ENCODE peak calls at places on chromosomes 5 and 9, in five cellular contexts. One of them, this sample, is unnamed.

GRCh38 chr9:72384710-72385475 is 19.9 kb upstream of the ZFAND5 start:
- DNase-seq in A549: no peak
- DNase-seq in IMR-90: peak
- DNase-seq in GM12878: no peak
- DNase-seq in HEK293T: no peak
- DNase-seq in this sample: no peak

GRCh38 chr9:121201045-121201737 is 478 bp downstream of the RAB14 start:
- DNase-seq in A549: no peak
- DNase-seq in IMR-90: no peak
- DNase-seq in GM12878: no peak
- DNase-seq in HEK293T: peak
- DNase-seq in this sample: no peak

GRCh38 chr5:91712718-91713117 is 329.6 kb upstream of the ARRDC3 start:
- DNase-seq in A549: no peak
- DNase-seq in IMR-90: no peak
- DNase-seq in GM12878: no peak
- DNase-seq in HEK293T: no peak
- DNase-seq in this sample: no peak

GRCh38 chr5:154058055-154059038 is 19.6 kb downstream of the MFAP3 start:
- DNase-seq in A549: no peak
- DNase-seq in IMR-90: peak
- DNase-seq in GM12878: peak
- DNase-seq in HEK293T: peak
- DNase-seq in this sample: no peak

GRCh38 chr9:38130724-38131123 is 61.7 kb upstream of the SHB start:
- DNase-seq in A549: no peak
- DNase-seq in IMR-90: no peak
- DNase-seq in GM12878: no peak
- DNase-seq in HEK293T: no peak
- DNase-seq in this sample: no peak

GRCh38 chr9:116099821-116100220 is 53.8 kb upstream of the PAPPA start:
- DNase-seq in A549: no peak
- DNase-seq in IMR-90: peak
- DNase-seq in GM12878: no peak
- DNase-seq in HEK293T: no peak
- DNase-seq in this sample: no peak

GRCh38 chr9:130236436-130236985 is 29.0 kb upstream of the HMCN2 start:
- DNase-seq in A549: no peak
- DNase-seq in IMR-90: no peak
- DNase-seq in GM12878: no peak
- DNase-seq in HEK293T: no peak
- DNase-seq in this sample: no peak

GRCh38 chr5:110094109-110094508 is 404.4 kb downstream of the MAN2A1 start:
- DNase-seq in A549: no peak
- DNase-seq in IMR-90: no peak
- DNase-seq in GM12878: no peak
- DNase-seq in HEK293T: no peak
- DNase-seq in this sample: no peak

GRCh38 chr5:65034782-65035181 is 266.1 kb downstream of the CWC27 start:
- DNase-seq in A549: no peak
- DNase-seq in IMR-90: no peak
- DNase-seq in GM12878: no peak
- DNase-seq in HEK293T: no peak
- DNase-seq in this sample: no peak

GRCh38 chr9:36327903-36328302 is 69.7 kb upstream of the GNE start:
- DNase-seq in A549: no peak
- DNase-seq in IMR-90: peak
- DNase-seq in GM12878: no peak
- DNase-seq in HEK293T: no peak
- DNase-seq in this sample: no peak

GRCh38 chr5:58999804-59000595 is 417.1 kb downstream of the RAB3C start:
- DNase-seq in A549: peak
- DNase-seq in IMR-90: no peak
- DNase-seq in GM12878: no peak
- DNase-seq in HEK293T: peak
- DNase-seq in this sample: no peak

GRCh38 chr9:101836021-101836420 is 97.6 kb upstream of the GRIN3A start:
- DNase-seq in A549: no peak
- DNase-seq in IMR-90: no peak
- DNase-seq in GM12878: no peak
- DNase-seq in HEK293T: no peak
- DNase-seq in this sample: no peak

GRCh38 chr5:74167206-74167929 is 473.2 kb downstream of the ENC1 start:
- DNase-seq in A549: peak
- DNase-seq in IMR-90: peak
- DNase-seq in GM12878: no peak
- DNase-seq in HEK293T: no peak
- DNase-seq in this sample: no peak

GRCh38 chr5:169795311-169795710 is 158.2 kb downstream of the DOCK2 start:
- DNase-seq in A549: no peak
- DNase-seq in IMR-90: no peak
- DNase-seq in GM12878: no peak
- DNase-seq in HEK293T: no peak
- DNase-seq in this sample: no peak

GRCh38 chr9:95090871-95091573 is 226.5 kb downstream of the FANCC start:
- DNase-seq in A549: no peak
- DNase-seq in IMR-90: no peak
- DNase-seq in GM12878: no peak
- DNase-seq in HEK293T: no peak
- DNase-seq in this sample: no peak

GRCh38 chr5:75465480-75465879 is 45.9 kb downstream of the CERT1 start:
- DNase-seq in A549: no peak
- DNase-seq in IMR-90: peak
- DNase-seq in GM12878: no peak
- DNase-seq in HEK293T: no peak
- DNase-seq in this sample: no peak

GRCh38 chr5:43839218-43839617 is 236.2 kb downstream of the NNT start:
- DNase-seq in A549: no peak
- DNase-seq in IMR-90: peak
- DNase-seq in GM12878: no peak
- DNase-seq in HEK293T: no peak
- DNase-seq in this sample: no peak

GRCh38 chr9:7186175-7186574 is 428.4 kb downstream of the KDM4C start:
- DNase-seq in A549: no peak
- DNase-seq in IMR-90: peak
- DNase-seq in GM12878: no peak
- DNase-seq in HEK293T: no peak
- DNase-seq in this sample: peak

GRCh38 chr9:98866435-98867108 is 59.1 kb downstream of the GALNT12 start:
- DNase-seq in A549: no peak
- DNase-seq in IMR-90: no peak
- DNase-seq in GM12878: no peak
- DNase-seq in HEK293T: no peak
- DNase-seq in this sample: no peak

GRCh38 chr5:116575635-116576042 is 1.0 kb upstream of the SEMA6A start:
- DNase-seq in A549: no peak
- DNase-seq in IMR-90: no peak
- DNase-seq in GM12878: no peak
- DNase-seq in HEK293T: no peak
- DNase-seq in this sample: no peak

GRCh38 chr9:129620669-129621295 is at the start of gene C9orf50:
- DNase-seq in A549: no peak
- DNase-seq in IMR-90: no peak
- DNase-seq in GM12878: no peak
- DNase-seq in HEK293T: no peak
- DNase-seq in this sample: no peak

GRCh38 chr9:128145536-128145935 is 3.7 kb upstream of the LCN2 start:
- DNase-seq in A549: no peak
- DNase-seq in IMR-90: no peak
- DNase-seq in GM12878: no peak
- DNase-seq in HEK293T: no peak
- DNase-seq in this sample: no peak

GRCh38 chr9:87567566-87567965 is 69.9 kb downstream of the DAPK1 start:
- DNase-seq in A549: no peak
- DNase-seq in IMR-90: no peak
- DNase-seq in GM12878: no peak
- DNase-seq in HEK293T: no peak
- DNase-seq in this sample: no peak

GRCh38 chr9:69785757-69786156 is 25.9 kb upstream of the PTAR1 start:
- DNase-seq in A549: no peak
- DNase-seq in IMR-90: peak
- DNase-seq in GM12878: no peak
- DNase-seq in HEK293T: no peak
- DNase-seq in this sample: no peak

GRCh38 chr9:76717611-76718010 is 46.6 kb upstream of the PCA3 start:
- DNase-seq in A549: no peak
- DNase-seq in IMR-90: peak
- DNase-seq in GM12878: no peak
- DNase-seq in HEK293T: no peak
- DNase-seq in this sample: no peak

GRCh38 chr9:129910628-129911567 is 75.6 kb downstream of the USP20 start:
- DNase-seq in A549: peak
- DNase-seq in IMR-90: peak
- DNase-seq in GM12878: no peak
- DNase-seq in HEK293T: no peak
- DNase-seq in this sample: no peak

GRCh38 chr9:976805-977360 is 428 bp downstream of the DMRT3 start:
- DNase-seq in A549: peak
- DNase-seq in IMR-90: no peak
- DNase-seq in GM12878: no peak
- DNase-seq in HEK293T: peak
- DNase-seq in this sample: no peak

GRCh38 chr9:129058965-129059795 is 21.7 kb upstream of the DOLPP1 start:
- DNase-seq in A549: no peak
- DNase-seq in IMR-90: peak
- DNase-seq in GM12878: no peak
- DNase-seq in HEK293T: no peak
- DNase-seq in this sample: peak

GRCh38 chr5:51060953-51061352 is 322.3 kb upstream of the ISL1 start:
- DNase-seq in A549: no peak
- DNase-seq in IMR-90: no peak
- DNase-seq in GM12878: no peak
- DNase-seq in HEK293T: no peak
- DNase-seq in this sample: no peak

GRCh38 chr5:135504376-135504775 is 31.4 kb downstream of the NEUROG1 start:
- DNase-seq in A549: no peak
- DNase-seq in IMR-90: no peak
- DNase-seq in GM12878: no peak
- DNase-seq in HEK293T: no peak
- DNase-seq in this sample: no peak

GRCh38 chr5:135509995-135510394 is 25.8 kb downstream of the NEUROG1 start:
- DNase-seq in A549: no peak
- DNase-seq in IMR-90: no peak
- DNase-seq in GM12878: no peak
- DNase-seq in HEK293T: no peak
- DNase-seq in this sample: no peak

GRCh38 chr5:135511858-135512257 is 23.9 kb downstream of the NEUROG1 start:
- DNase-seq in A549: no peak
- DNase-seq in IMR-90: no peak
- DNase-seq in GM12878: no peak
- DNase-seq in HEK293T: no peak
- DNase-seq in this sample: no peak

GRCh38 chr5:135505973-135506372 is 29.8 kb downstream of the NEUROG1 start:
- DNase-seq in A549: no peak
- DNase-seq in IMR-90: peak
- DNase-seq in GM12878: no peak
- DNase-seq in HEK293T: no peak
- DNase-seq in this sample: no peak

GRCh38 chr5:135508496-135509005 is 27.2 kb downstream of the NEUROG1 start:
- DNase-seq in A549: no peak
- DNase-seq in IMR-90: no peak
- DNase-seq in GM12878: no peak
- DNase-seq in HEK293T: peak
- DNase-seq in this sample: no peak
- TF ChIP-seq BHLHE40 in A549: no peak
- TF ChIP-seq BHLHE40 in IMR-90: no peak
- TF ChIP-seq BHLHE40 in GM12878: no peak
- TF ChIP-seq BHLHE40 in HEK293T: no peak
- TF ChIP-seq BHLHE40 in this sample: no peak

DNA sequence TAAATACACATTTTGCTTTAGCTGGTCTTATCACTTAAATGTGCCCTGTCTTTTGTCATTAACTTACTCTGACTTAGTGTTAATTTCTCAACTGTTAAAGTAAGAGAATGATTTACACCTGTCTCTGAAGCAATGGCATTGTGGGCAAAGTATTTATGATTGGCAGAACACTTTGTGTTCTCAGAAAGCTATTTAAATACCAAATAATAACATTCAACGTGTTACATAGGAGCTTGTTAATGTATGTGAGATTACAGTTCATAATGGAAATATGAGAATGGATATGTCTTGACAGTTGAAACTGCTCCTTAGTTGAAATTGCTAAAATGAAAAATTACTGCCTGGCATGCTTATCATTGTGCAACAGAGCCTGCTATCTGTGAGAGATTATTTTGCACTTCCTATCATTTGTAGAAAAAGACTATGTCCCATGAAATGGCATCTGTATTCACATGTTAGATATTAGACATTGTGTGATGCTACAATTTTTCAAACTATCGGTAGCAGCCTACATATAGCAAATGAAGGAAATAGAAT is 46.1 kb downstream of the PRR16 start:
- DNase-seq in A549: no peak
- DNase-seq in IMR-90: no peak
- DNase-seq in GM12878: no peak
- DNase-seq in HEK293T: no peak
- DNase-seq in this sample: no peak
- TF ChIP-seq BHLHE40 in A549: no peak
- TF ChIP-seq BHLHE40 in IMR-90: no peak
- TF ChIP-seq BHLHE40 in GM12878: no peak
- TF ChIP-seq BHLHE40 in HEK293T: no peak
- TF ChIP-seq BHLHE40 in this sample: no peak

DNA sequence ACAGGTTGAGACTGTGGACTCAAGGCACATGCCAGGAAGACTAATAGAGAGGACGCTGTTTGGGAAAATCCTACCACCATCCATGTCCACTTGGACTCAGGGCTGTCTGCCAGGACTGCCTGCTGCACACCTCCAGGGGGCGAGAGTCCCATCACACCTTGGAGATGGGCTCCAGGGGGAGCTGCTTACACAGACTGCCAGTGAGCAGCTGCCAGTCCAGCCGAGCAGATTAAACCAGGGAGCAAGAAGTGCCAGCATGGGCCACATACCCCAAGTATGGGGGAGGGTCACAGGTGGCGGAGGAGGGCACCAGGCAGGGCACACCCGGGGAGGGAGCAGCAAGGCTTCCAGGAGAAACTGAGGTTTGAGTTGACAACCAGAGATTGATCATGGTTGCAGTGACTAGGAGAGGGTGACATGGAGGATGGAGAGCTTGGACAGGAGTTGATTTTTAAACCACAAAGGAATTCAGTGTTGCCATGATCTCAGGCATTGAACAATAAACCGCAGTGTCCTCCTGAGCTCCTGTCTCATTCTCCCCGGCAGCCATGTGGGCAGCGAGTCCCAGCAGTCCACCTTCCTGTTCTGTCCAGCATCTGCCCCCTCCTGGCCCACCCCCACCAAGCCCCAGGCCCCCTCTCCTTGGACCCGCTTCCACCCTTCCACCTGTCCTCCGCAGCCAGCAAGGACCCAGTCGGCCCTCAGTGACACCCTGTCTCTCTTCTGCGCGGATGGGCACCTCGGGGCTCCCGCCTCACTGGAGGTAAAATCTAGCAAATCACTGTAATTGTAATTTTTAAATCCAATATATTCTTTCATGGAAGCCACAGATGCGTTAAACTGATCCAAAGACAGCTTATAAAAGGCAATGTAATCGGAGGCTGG is 3.1 kb upstream of the VAV2 start:
- DNase-seq in A549: peak
- DNase-seq in IMR-90: no peak
- DNase-seq in GM12878: no peak
- DNase-seq in HEK293T: peak
- DNase-seq in this sample: peak
- TF ChIP-seq BHLHE40 in A549: no peak
- TF ChIP-seq BHLHE40 in IMR-90: no peak
- TF ChIP-seq BHLHE40 in GM12878: no peak
- TF ChIP-seq BHLHE40 in HEK293T: no peak
- TF ChIP-seq BHLHE40 in this sample: no peak

GRCh38 chr9:26656003-26656940 is 236.3 kb downstream of the CAAP1 start:
- DNase-seq in A549: peak
- DNase-seq in IMR-90: peak
- DNase-seq in GM12878: no peak
- DNase-seq in HEK293T: peak
- DNase-seq in this sample: peak
- TF ChIP-seq BHLHE40 in A549: no peak
- TF ChIP-seq BHLHE40 in IMR-90: no peak
- TF ChIP-seq BHLHE40 in GM12878: no peak
- TF ChIP-seq BHLHE40 in HEK293T: no peak
- TF ChIP-seq BHLHE40 in this sample: no peak